ENCODE peak calls at places on chromosomes 13 and 19, in nine cellular contexts. One of them, this sample, is unnamed.

GRCh38 chr19:36008336-36008978 is at the start of gene SYNE4:
- DNase-seq in activated CD4-positive, alpha-beta T cell treated with anti-CD3 and anti-CD28 coated beads, Interleukin-2, amount 50 U/mL, for 24 hours: no peak
- DNase-seq in GM03348: no peak
- DNase-seq in retina: no peak
- DNase-seq in hepatocyte: peak; percentile 89
- DNase-seq in activated T-helper 1 cell treated with anti-CD3 and anti-CD28 coated beads, Interleukin-2, amount 50 U/mL, for 16 hours: no peak
- DNase-seq in NCI-H2029: peak; percentile 61
- DNase-seq in EL: no peak
- DNase-seq in NCI-H1436: no peak
- DNase-seq in this sample: no peak

GRCh38 chr19:3146677-3147100 is 10.9 kb downstream of the GNA15 start:
- DNase-seq in activated CD4-positive, alpha-beta T cell treated with anti-CD3 and anti-CD28 coated beads, Interleukin-2, amount 50 U/mL, for 24 hours: peak; percentile 54
- DNase-seq in GM03348: no peak
- DNase-seq in retina: no peak
- DNase-seq in hepatocyte: no peak
- DNase-seq in activated T-helper 1 cell treated with anti-CD3 and anti-CD28 coated beads, Interleukin-2, amount 50 U/mL, for 16 hours: peak; percentile 69
- DNase-seq in NCI-H2029: no peak
- DNase-seq in EL: no peak
- DNase-seq in NCI-H1436: no peak
- DNase-seq in this sample: peak; percentile 23

GRCh38 chr19:50252111-50252886 is 48.9 kb downstream of the MYH14 start:
- DNase-seq in activated CD4-positive, alpha-beta T cell treated with anti-CD3 and anti-CD28 coated beads, Interleukin-2, amount 50 U/mL, for 24 hours: peak; percentile 10
- DNase-seq in GM03348: no peak
- DNase-seq in retina: no peak
- DNase-seq in hepatocyte: no peak
- DNase-seq in activated T-helper 1 cell treated with anti-CD3 and anti-CD28 coated beads, Interleukin-2, amount 50 U/mL, for 16 hours: no peak
- DNase-seq in NCI-H2029: no peak
- DNase-seq in EL: peak; percentile 13
- DNase-seq in NCI-H1436: peak; percentile 25
- DNase-seq in this sample: peak; percentile 11

GRCh38 chr19:1407662-1408299 is 395 bp downstream of the DAZAP1 start:
- DNase-seq in activated CD4-positive, alpha-beta T cell treated with anti-CD3 and anti-CD28 coated beads, Interleukin-2, amount 50 U/mL, for 24 hours: peak; percentile 23
- DNase-seq in GM03348: peak; percentile 80
- DNase-seq in retina: no peak
- DNase-seq in hepatocyte: peak; percentile 84
- DNase-seq in activated T-helper 1 cell treated with anti-CD3 and anti-CD28 coated beads, Interleukin-2, amount 50 U/mL, for 16 hours: peak; percentile 10
- DNase-seq in NCI-H2029: no peak
- DNase-seq in EL: peak; percentile 37
- DNase-seq in NCI-H1436: no peak
- DNase-seq in this sample: peak; percentile 48

GRCh38 chr13:113460064-113460555 is 6.8 kb upstream of the ADPRHL1 start:
- DNase-seq in activated CD4-positive, alpha-beta T cell treated with anti-CD3 and anti-CD28 coated beads, Interleukin-2, amount 50 U/mL, for 24 hours: no peak
- DNase-seq in GM03348: no peak
- DNase-seq in retina: no peak
- DNase-seq in hepatocyte: no peak
- DNase-seq in activated T-helper 1 cell treated with anti-CD3 and anti-CD28 coated beads, Interleukin-2, amount 50 U/mL, for 16 hours: no peak
- DNase-seq in NCI-H2029: no peak
- DNase-seq in EL: no peak
- DNase-seq in NCI-H1436: no peak
- DNase-seq in this sample: no peak

GRCh38 chr19:14840206-14840605 is 5.2 kb upstream of the OR7A5 start:
- DNase-seq in activated CD4-positive, alpha-beta T cell treated with anti-CD3 and anti-CD28 coated beads, Interleukin-2, amount 50 U/mL, for 24 hours: no peak
- DNase-seq in GM03348: no peak
- DNase-seq in retina: no peak
- DNase-seq in hepatocyte: no peak
- DNase-seq in activated T-helper 1 cell treated with anti-CD3 and anti-CD28 coated beads, Interleukin-2, amount 50 U/mL, for 16 hours: no peak
- DNase-seq in NCI-H2029: no peak
- DNase-seq in EL: no peak
- DNase-seq in NCI-H1436: no peak
- DNase-seq in this sample: no peak

GRCh38 chr13:44331912-44332840 is 41.4 kb upstream of the SERP2 start:
- DNase-seq in activated CD4-positive, alpha-beta T cell treated with anti-CD3 and anti-CD28 coated beads, Interleukin-2, amount 50 U/mL, for 24 hours: no peak
- DNase-seq in GM03348: peak; percentile 60
- DNase-seq in retina: peak; percentile 72
- DNase-seq in hepatocyte: peak; percentile 56
- DNase-seq in activated T-helper 1 cell treated with anti-CD3 and anti-CD28 coated beads, Interleukin-2, amount 50 U/mL, for 16 hours: no peak
- DNase-seq in NCI-H2029: no peak
- DNase-seq in EL: peak; percentile 78
- DNase-seq in NCI-H1436: peak; percentile 14
- DNase-seq in this sample: peak; percentile 83

GRCh38 chr13:34201050-34201913 is 383.3 kb downstream of the RFC3 start:
- DNase-seq in activated CD4-positive, alpha-beta T cell treated with anti-CD3 and anti-CD28 coated beads, Interleukin-2, amount 50 U/mL, for 24 hours: no peak
- DNase-seq in GM03348: peak; percentile 60
- DNase-seq in retina: no peak
- DNase-seq in hepatocyte: peak; percentile 30
- DNase-seq in activated T-helper 1 cell treated with anti-CD3 and anti-CD28 coated beads, Interleukin-2, amount 50 U/mL, for 16 hours: no peak
- DNase-seq in NCI-H2029: no peak
- DNase-seq in EL: peak; percentile 86
- DNase-seq in NCI-H1436: no peak
- DNase-seq in this sample: peak; percentile 73

GRCh38 chr13:25384747-25385270 is 13.0 kb downstream of the ATP8A2 start:
- DNase-seq in activated CD4-positive, alpha-beta T cell treated with anti-CD3 and anti-CD28 coated beads, Interleukin-2, amount 50 U/mL, for 24 hours: no peak
- DNase-seq in GM03348: no peak
- DNase-seq in retina: no peak
- DNase-seq in hepatocyte: peak; percentile 30
- DNase-seq in activated T-helper 1 cell treated with anti-CD3 and anti-CD28 coated beads, Interleukin-2, amount 50 U/mL, for 16 hours: no peak
- DNase-seq in NCI-H2029: no peak
- DNase-seq in EL: no peak
- DNase-seq in NCI-H1436: no peak
- DNase-seq in this sample: no peak

GRCh38 chr13:32745509-32745908 is 159.3 kb downstream of the PDS5B start:
- DNase-seq in activated CD4-positive, alpha-beta T cell treated with anti-CD3 and anti-CD28 coated beads, Interleukin-2, amount 50 U/mL, for 24 hours: no peak
- DNase-seq in GM03348: no peak
- DNase-seq in retina: no peak
- DNase-seq in hepatocyte: no peak
- DNase-seq in activated T-helper 1 cell treated with anti-CD3 and anti-CD28 coated beads, Interleukin-2, amount 50 U/mL, for 16 hours: no peak
- DNase-seq in NCI-H2029: no peak
- DNase-seq in EL: no peak
- DNase-seq in NCI-H1436: no peak
- DNase-seq in this sample: no peak

GRCh38 chr13:111587249-111587648 is 266.8 kb downstream of the TEX29 start:
- DNase-seq in activated CD4-positive, alpha-beta T cell treated with anti-CD3 and anti-CD28 coated beads, Interleukin-2, amount 50 U/mL, for 24 hours: no peak
- DNase-seq in GM03348: no peak
- DNase-seq in retina: no peak
- DNase-seq in hepatocyte: no peak
- DNase-seq in activated T-helper 1 cell treated with anti-CD3 and anti-CD28 coated beads, Interleukin-2, amount 50 U/mL, for 16 hours: no peak
- DNase-seq in NCI-H2029: no peak
- DNase-seq in EL: no peak
- DNase-seq in NCI-H1436: no peak
- DNase-seq in this sample: no peak

GRCh38 chr19:5037936-5038335 is 69.0 kb downstream of the KDM4B start:
- DNase-seq in activated CD4-positive, alpha-beta T cell treated with anti-CD3 and anti-CD28 coated beads, Interleukin-2, amount 50 U/mL, for 24 hours: no peak
- DNase-seq in GM03348: no peak
- DNase-seq in retina: peak; percentile 54
- DNase-seq in hepatocyte: no peak
- DNase-seq in activated T-helper 1 cell treated with anti-CD3 and anti-CD28 coated beads, Interleukin-2, amount 50 U/mL, for 16 hours: no peak
- DNase-seq in NCI-H2029: peak; percentile 65
- DNase-seq in EL: no peak
- DNase-seq in NCI-H1436: peak; percentile 75
- DNase-seq in this sample: no peak

GRCh38 chr19:37466277-37466797 is 907 bp downstream of the ZNF569 start:
- DNase-seq in activated CD4-positive, alpha-beta T cell treated with anti-CD3 and anti-CD28 coated beads, Interleukin-2, amount 50 U/mL, for 24 hours: no peak
- DNase-seq in GM03348: no peak
- DNase-seq in retina: no peak
- DNase-seq in hepatocyte: no peak
- DNase-seq in activated T-helper 1 cell treated with anti-CD3 and anti-CD28 coated beads, Interleukin-2, amount 50 U/mL, for 16 hours: no peak
- DNase-seq in NCI-H2029: no peak
- DNase-seq in EL: no peak
- DNase-seq in NCI-H1436: no peak
- DNase-seq in this sample: no peak

GRCh38 chr19:13012690-13013608 is 17.7 kb downstream of the NFIX start:
- DNase-seq in activated CD4-positive, alpha-beta T cell treated with anti-CD3 and anti-CD28 coated beads, Interleukin-2, amount 50 U/mL, for 24 hours: peak; percentile 30
- DNase-seq in GM03348: peak; percentile 76
- DNase-seq in retina: peak; percentile 70
- DNase-seq in hepatocyte: peak; percentile 63
- DNase-seq in activated T-helper 1 cell treated with anti-CD3 and anti-CD28 coated beads, Interleukin-2, amount 50 U/mL, for 16 hours: no peak
- DNase-seq in NCI-H2029: no peak
- DNase-seq in EL: peak; percentile 84
- DNase-seq in NCI-H1436: no peak
- DNase-seq in this sample: no peak

GRCh38 chr19:1599460-1599846 is 5.8 kb downstream of the UQCR11 start:
- DNase-seq in activated CD4-positive, alpha-beta T cell treated with anti-CD3 and anti-CD28 coated beads, Interleukin-2, amount 50 U/mL, for 24 hours: no peak
- DNase-seq in GM03348: no peak
- DNase-seq in retina: no peak
- DNase-seq in hepatocyte: no peak
- DNase-seq in activated T-helper 1 cell treated with anti-CD3 and anti-CD28 coated beads, Interleukin-2, amount 50 U/mL, for 16 hours: no peak
- DNase-seq in NCI-H2029: no peak
- DNase-seq in EL: no peak
- DNase-seq in NCI-H1436: no peak
- DNase-seq in this sample: no peak

GRCh38 chr13:37616131-37616530 is 17.6 kb upstream of the POSTN start:
- DNase-seq in activated CD4-positive, alpha-beta T cell treated with anti-CD3 and anti-CD28 coated beads, Interleukin-2, amount 50 U/mL, for 24 hours: no peak
- DNase-seq in GM03348: peak; percentile 8
- DNase-seq in retina: no peak
- DNase-seq in hepatocyte: no peak
- DNase-seq in activated T-helper 1 cell treated with anti-CD3 and anti-CD28 coated beads, Interleukin-2, amount 50 U/mL, for 16 hours: no peak
- DNase-seq in NCI-H2029: no peak
- DNase-seq in EL: peak; percentile 63
- DNase-seq in NCI-H1436: no peak
- DNase-seq in this sample: peak; percentile 36

GRCh38 chr19:4976412-4977298 is 7.7 kb downstream of the KDM4B start:
- DNase-seq in activated CD4-positive, alpha-beta T cell treated with anti-CD3 and anti-CD28 coated beads, Interleukin-2, amount 50 U/mL, for 24 hours: no peak
- DNase-seq in GM03348: peak; percentile 90
- DNase-seq in retina: no peak
- DNase-seq in hepatocyte: peak; percentile 75
- DNase-seq in activated T-helper 1 cell treated with anti-CD3 and anti-CD28 coated beads, Interleukin-2, amount 50 U/mL, for 16 hours: no peak
- DNase-seq in NCI-H2029: peak; percentile 41
- DNase-seq in EL: peak; percentile 95
- DNase-seq in NCI-H1436: no peak
- DNase-seq in this sample: peak; percentile 62

GRCh38 chr19:16315825-16316505 is 8.7 kb upstream of the KLF2 start:
- DNase-seq in activated CD4-positive, alpha-beta T cell treated with anti-CD3 and anti-CD28 coated beads, Interleukin-2, amount 50 U/mL, for 24 hours: no peak
- DNase-seq in GM03348: peak; percentile 92
- DNase-seq in retina: no peak
- DNase-seq in hepatocyte: peak; percentile 79
- DNase-seq in activated T-helper 1 cell treated with anti-CD3 and anti-CD28 coated beads, Interleukin-2, amount 50 U/mL, for 16 hours: no peak
- DNase-seq in NCI-H2029: no peak
- DNase-seq in EL: peak; percentile 97
- DNase-seq in NCI-H1436: no peak
- DNase-seq in this sample: peak; percentile 98

GRCh38 chr19:22784051-22784450 is at the start of gene ZNF99:
- DNase-seq in activated CD4-positive, alpha-beta T cell treated with anti-CD3 and anti-CD28 coated beads, Interleukin-2, amount 50 U/mL, for 24 hours: no peak
- DNase-seq in GM03348: no peak
- DNase-seq in retina: peak; percentile 74
- DNase-seq in hepatocyte: no peak
- DNase-seq in activated T-helper 1 cell treated with anti-CD3 and anti-CD28 coated beads, Interleukin-2, amount 50 U/mL, for 16 hours: no peak
- DNase-seq in NCI-H2029: no peak
- DNase-seq in EL: no peak
- DNase-seq in NCI-H1436: no peak
- DNase-seq in this sample: no peak

GRCh38 chr19:37928527-37929286 is 21.7 kb downstream of the SIPA1L3 start:
- DNase-seq in activated CD4-positive, alpha-beta T cell treated with anti-CD3 and anti-CD28 coated beads, Interleukin-2, amount 50 U/mL, for 24 hours: no peak
- DNase-seq in GM03348: no peak
- DNase-seq in retina: no peak
- DNase-seq in hepatocyte: no peak
- DNase-seq in activated T-helper 1 cell treated with anti-CD3 and anti-CD28 coated beads, Interleukin-2, amount 50 U/mL, for 16 hours: no peak
- DNase-seq in NCI-H2029: no peak
- DNase-seq in EL: no peak
- DNase-seq in NCI-H1436: no peak
- DNase-seq in this sample: no peak

GRCh38 chr13:22740264-22740663 is 440.5 kb upstream of the SGCG start:
- DNase-seq in activated CD4-positive, alpha-beta T cell treated with anti-CD3 and anti-CD28 coated beads, Interleukin-2, amount 50 U/mL, for 24 hours: no peak
- DNase-seq in GM03348: no peak
- DNase-seq in retina: no peak
- DNase-seq in hepatocyte: no peak
- DNase-seq in activated T-helper 1 cell treated with anti-CD3 and anti-CD28 coated beads, Interleukin-2, amount 50 U/mL, for 16 hours: no peak
- DNase-seq in NCI-H2029: no peak
- DNase-seq in EL: no peak
- DNase-seq in NCI-H1436: no peak
- DNase-seq in this sample: no peak

GRCh38 chr13:99617474-99618255 is 116.4 kb downstream of the TM9SF2 start:
- DNase-seq in activated CD4-positive, alpha-beta T cell treated with anti-CD3 and anti-CD28 coated beads, Interleukin-2, amount 50 U/mL, for 24 hours: no peak
- DNase-seq in GM03348: peak; percentile 74
- DNase-seq in retina: peak; percentile 74
- DNase-seq in hepatocyte: peak; percentile 86
- DNase-seq in activated T-helper 1 cell treated with anti-CD3 and anti-CD28 coated beads, Interleukin-2, amount 50 U/mL, for 16 hours: no peak
- DNase-seq in NCI-H2029: no peak
- DNase-seq in EL: peak; percentile 49
- DNase-seq in NCI-H1436: no peak
- DNase-seq in this sample: peak; percentile 81

GRCh38 chr13:85074543-85075313 is 724.5 kb downstream of the SLITRK6 start:
- DNase-seq in activated CD4-positive, alpha-beta T cell treated with anti-CD3 and anti-CD28 coated beads, Interleukin-2, amount 50 U/mL, for 24 hours: no peak
- DNase-seq in GM03348: no peak
- DNase-seq in retina: no peak
- DNase-seq in hepatocyte: no peak
- DNase-seq in activated T-helper 1 cell treated with anti-CD3 and anti-CD28 coated beads, Interleukin-2, amount 50 U/mL, for 16 hours: no peak
- DNase-seq in NCI-H2029: no peak
- DNase-seq in EL: no peak
- DNase-seq in NCI-H1436: no peak
- DNase-seq in this sample: no peak

GRCh38 chr13:98509271-98510155 is 67.4 kb downstream of the STK24 start:
- DNase-seq in activated CD4-positive, alpha-beta T cell treated with anti-CD3 and anti-CD28 coated beads, Interleukin-2, amount 50 U/mL, for 24 hours: peak; percentile 30
- DNase-seq in GM03348: peak; percentile 86
- DNase-seq in retina: no peak
- DNase-seq in hepatocyte: peak; percentile 66
- DNase-seq in activated T-helper 1 cell treated with anti-CD3 and anti-CD28 coated beads, Interleukin-2, amount 50 U/mL, for 16 hours: no peak
- DNase-seq in NCI-H2029: no peak
- DNase-seq in EL: peak; percentile 92
- DNase-seq in NCI-H1436: no peak
- DNase-seq in this sample: peak; percentile 87

GRCh38 chr19:5698635-5699422 is 8.7 kb downstream of the RPL36 start:
- DNase-seq in activated CD4-positive, alpha-beta T cell treated with anti-CD3 and anti-CD28 coated beads, Interleukin-2, amount 50 U/mL, for 24 hours: no peak
- DNase-seq in GM03348: no peak
- DNase-seq in retina: no peak
- DNase-seq in hepatocyte: peak; percentile 3
- DNase-seq in activated T-helper 1 cell treated with anti-CD3 and anti-CD28 coated beads, Interleukin-2, amount 50 U/mL, for 16 hours: no peak
- DNase-seq in NCI-H2029: no peak
- DNase-seq in EL: no peak
- DNase-seq in NCI-H1436: no peak
- DNase-seq in this sample: no peak

GRCh38 chr13:79369226-79369625 is 36.8 kb downstream of the RBM26 start:
- DNase-seq in activated CD4-positive, alpha-beta T cell treated with anti-CD3 and anti-CD28 coated beads, Interleukin-2, amount 50 U/mL, for 24 hours: no peak
- DNase-seq in GM03348: no peak
- DNase-seq in retina: no peak
- DNase-seq in hepatocyte: no peak
- DNase-seq in activated T-helper 1 cell treated with anti-CD3 and anti-CD28 coated beads, Interleukin-2, amount 50 U/mL, for 16 hours: no peak
- DNase-seq in NCI-H2029: no peak
- DNase-seq in EL: no peak
- DNase-seq in NCI-H1436: no peak
- DNase-seq in this sample: no peak

GRCh38 chr19:2424686-2425621 is 2.4 kb downstream of the TIMM13 start:
- DNase-seq in activated CD4-positive, alpha-beta T cell treated with anti-CD3 and anti-CD28 coated beads, Interleukin-2, amount 50 U/mL, for 24 hours: no peak
- DNase-seq in GM03348: peak; percentile 94
- DNase-seq in retina: peak; percentile 60
- DNase-seq in hepatocyte: peak; percentile 81
- DNase-seq in activated T-helper 1 cell treated with anti-CD3 and anti-CD28 coated beads, Interleukin-2, amount 50 U/mL, for 16 hours: no peak
- DNase-seq in NCI-H2029: no peak
- DNase-seq in EL: peak; percentile 64
- DNase-seq in NCI-H1436: no peak
- DNase-seq in this sample: peak; percentile 69

GRCh38 chr19:58476498-58477015 is 405 bp downstream of the ZNF446 start:
- DNase-seq in activated CD4-positive, alpha-beta T cell treated with anti-CD3 and anti-CD28 coated beads, Interleukin-2, amount 50 U/mL, for 24 hours: no peak
- DNase-seq in GM03348: peak; percentile 39
- DNase-seq in retina: no peak
- DNase-seq in hepatocyte: peak; percentile 46
- DNase-seq in activated T-helper 1 cell treated with anti-CD3 and anti-CD28 coated beads, Interleukin-2, amount 50 U/mL, for 16 hours: no peak
- DNase-seq in NCI-H2029: no peak
- DNase-seq in EL: peak; percentile 12
- DNase-seq in NCI-H1436: peak; percentile 12
- DNase-seq in this sample: peak; percentile 31

GRCh38 chr19:51587264-51588191 is 16.4 kb downstream of the ZNF175 start:
- DNase-seq in activated CD4-positive, alpha-beta T cell treated with anti-CD3 and anti-CD28 coated beads, Interleukin-2, amount 50 U/mL, for 24 hours: no peak
- DNase-seq in GM03348: no peak
- DNase-seq in retina: no peak
- DNase-seq in hepatocyte: no peak
- DNase-seq in activated T-helper 1 cell treated with anti-CD3 and anti-CD28 coated beads, Interleukin-2, amount 50 U/mL, for 16 hours: no peak
- DNase-seq in NCI-H2029: no peak
- DNase-seq in EL: no peak
- DNase-seq in NCI-H1436: no peak
- DNase-seq in this sample: no peak

GRCh38 chr13:51420681-51421476 is 32.0 kb downstream of the INTS6 start:
- DNase-seq in activated CD4-positive, alpha-beta T cell treated with anti-CD3 and anti-CD28 coated beads, Interleukin-2, amount 50 U/mL, for 24 hours: no peak
- DNase-seq in GM03348: no peak
- DNase-seq in retina: no peak
- DNase-seq in hepatocyte: no peak
- DNase-seq in activated T-helper 1 cell treated with anti-CD3 and anti-CD28 coated beads, Interleukin-2, amount 50 U/mL, for 16 hours: no peak
- DNase-seq in NCI-H2029: no peak
- DNase-seq in EL: no peak
- DNase-seq in NCI-H1436: no peak
- DNase-seq in this sample: no peak

GRCh38 chr13:30616927-30617314 is 799 bp upstream of the USPL1 start:
- DNase-seq in activated CD4-positive, alpha-beta T cell treated with anti-CD3 and anti-CD28 coated beads, Interleukin-2, amount 50 U/mL, for 24 hours: peak; percentile 38
- DNase-seq in GM03348: peak; percentile 70
- DNase-seq in retina: no peak
- DNase-seq in hepatocyte: peak; percentile 86
- DNase-seq in activated T-helper 1 cell treated with anti-CD3 and anti-CD28 coated beads, Interleukin-2, amount 50 U/mL, for 16 hours: no peak
- DNase-seq in NCI-H2029: peak; percentile 4
- DNase-seq in EL: peak; percentile 79
- DNase-seq in NCI-H1436: peak; percentile 11
- DNase-seq in this sample: peak; percentile 94

This sample was measured in adipocyte.